ENCODE peak calls at places on chromosome 16, in six cellular contexts. D is Caco-2, J is body of pancreas, L is stomach, V is left ventricle myocardium inferior, M is A549. Y is an unnamed sample.
A peak's percentile ranks its signal among the peaks of the same experiment; 100 is the strongest.

GRCh38 chr16:80142276-80142675 is 398.5 kb upstream of the DYNLRB2 start:
- DNase-seq in D (no peak), J (no peak), L (no peak), V (no peak), M (no peak), Y (no peak)

GRCh38 chr16:69417537-69418199 is 6.8 kb upstream of the CYB5B start:
- DNase-seq in D (no peak), J (no peak), L (no peak), V (no peak), M (peak; percentile 78), Y (peak; percentile 94)

GRCh38 chr16:8677481-8677880 is 3.1 kb downstream of the ABAT start:
- DNase-seq in D (no peak), J (no peak), L (no peak), V (no peak), M (no peak), Y (no peak)

GRCh38 chr16:9372934-9373890 is 281.8 kb downstream of the HAPSTR1 start:
- DNase-seq in D (no peak), J (no peak), L (no peak), V (no peak), M (no peak), Y (no peak)

GRCh38 chr16:73176577-73177013 is 128.7 kb upstream of the ZFHX3 start:
- DNase-seq in D (peak; percentile 34), J (no peak), L (no peak), V (no peak), M (peak; percentile 48), Y (no peak)

GRCh38 chr16:9050102-9050830 is 41.2 kb upstream of the HAPSTR1 start:
- DNase-seq in D (peak; percentile 12), J (no peak), L (no peak), V (no peak), M (no peak), Y (no peak)

GRCh38 chr16:47777191-47777590 is 316.1 kb downstream of the PHKB start:
- DNase-seq in D (no peak), J (no peak), L (no peak), V (no peak), M (no peak), Y (no peak)

GRCh38 chr16:54649846-54650245 is 280.8 kb upstream of the IRX5 start:
- DNase-seq in D (no peak), J (no peak), L (no peak), V (no peak), M (no peak), Y (peak; percentile 96)

GRCh38 chr16:49456763-49457162 is 83.2 kb downstream of the C16orf78 start:
- DNase-seq in D (no peak), J (no peak), L (peak; percentile 18), V (no peak), M (no peak), Y (no peak)

GRCh38 chr16:48745541-48745940 is 135.6 kb upstream of the N4BP1 start:
- DNase-seq in D (no peak), J (no peak), L (no peak), V (no peak), M (no peak), Y (no peak)

GRCh38 chr16:4613636-4614570 is 785 bp downstream of the UBALD1 start:
- DNase-seq in D (peak; percentile 32), J (peak; percentile 36), L (no peak), V (peak; percentile 35), M (no peak), Y (no peak)

GRCh38 chr16:69669577-69669976 is 56.8 kb downstream of the NQO1 start:
- DNase-seq in D (no peak), J (no peak), L (no peak), V (no peak), M (no peak), Y (peak; percentile 51)

GRCh38 chr16:87747626-87748025 is 18.2 kb downstream of the KLHDC4 start:
- DNase-seq in D (peak; percentile 40), J (no peak), L (no peak), V (no peak), M (no peak), Y (no peak)

GRCh38 chr16:89924298-89924924 is 1.3 kb downstream of the TUBB3 start:
- DNase-seq in D (peak; percentile 62), J (no peak), L (no peak), V (no peak), M (no peak), Y (no peak)

GRCh38 chr16:25656639-25657038 is 35.1 kb upstream of the HS3ST4 start:
- DNase-seq in D (no peak), J (no peak), L (no peak), V (no peak), M (no peak), Y (no peak)

GRCh38 chr16:7597677-7598076 is 265.0 kb downstream of the RBFOX1 start:
- DNase-seq in D (no peak), J (no peak), L (no peak), V (no peak), M (no peak), Y (no peak)

GRCh38 chr16:24208710-24209109 is 47.4 kb upstream of the CACNG3 start:
- DNase-seq in D (no peak), J (no peak), L (no peak), V (no peak), M (no peak), Y (no peak)

GRCh38 chr16:66129196-66129595 is 237.3 kb upstream of the CDH5 start:
- DNase-seq in D (no peak), J (no peak), L (no peak), V (no peak), M (no peak), Y (no peak)

GRCh38 chr16:66127459-66128362 is 238.8 kb upstream of the CDH5 start:
- DNase-seq in D (no peak), J (no peak), L (no peak), V (no peak), M (no peak), Y (no peak)

GRCh38 chr16:66131156-66131807 is 235.2 kb upstream of the CDH5 start:
- DNase-seq in D (no peak), J (no peak), L (no peak), V (no peak), M (no peak), Y (no peak)

GRCh38 chr16:66130296-66130910 is 236.1 kb upstream of the CDH5 start:
- DNase-seq in D (no peak), J (no peak), L (no peak), V (no peak), M (no peak), Y (no peak)

DNA sequence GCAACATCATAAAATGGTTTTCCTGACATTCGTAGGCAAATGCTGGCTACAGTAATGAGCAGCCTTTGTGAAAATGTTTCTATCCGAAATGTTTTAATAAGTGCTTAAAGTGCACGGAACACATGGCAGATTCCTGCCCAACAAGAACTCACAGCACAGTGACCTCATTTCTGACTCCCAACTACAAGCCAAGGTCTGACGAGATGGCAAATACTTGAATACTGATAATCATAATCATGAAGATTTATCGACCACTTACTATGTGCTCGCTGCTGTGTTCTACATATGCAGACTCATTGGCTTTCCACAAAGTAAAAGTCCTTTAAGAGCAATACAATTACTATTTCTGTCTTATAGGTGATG is 238.1 kb upstream of the CDH5 start:
- DNase-seq in D (no peak), J (no peak), L (no peak), V (no peak), M (no peak), Y (no peak)
- H3K4me3 ChIP-seq in D (no peak overlapping the region), J (no peak overlapping the region), L (no peak overlapping the region), V (no peak overlapping the region), M (no peak overlapping the region), Y (no peak overlapping the region)

DNA sequence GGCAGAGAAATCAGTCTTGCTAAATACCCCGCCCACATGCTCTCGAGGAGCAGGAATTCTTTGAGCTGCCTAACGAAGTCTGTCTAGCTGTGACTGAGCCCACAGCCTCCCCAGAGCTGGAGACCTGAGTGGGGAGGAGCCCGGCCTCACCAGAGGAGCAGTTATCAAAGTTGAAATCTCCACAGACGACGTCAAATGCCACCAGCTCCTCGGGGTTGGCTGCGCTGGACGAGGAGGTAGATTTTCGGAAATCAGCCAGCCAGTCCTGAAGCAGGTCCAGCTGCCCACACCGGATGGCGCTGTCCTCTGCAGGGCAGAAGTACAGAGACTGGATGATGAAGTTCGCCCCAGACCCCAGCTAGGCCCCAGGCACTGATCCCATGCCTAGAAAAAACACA is 53.8 kb downstream of the PRMT7 start:
- DNase-seq in D (no peak), J (no peak), L (no peak), V (no peak), M (no peak), Y (no peak)
- TF ChIP-seq CTCF in D (no peak), J (no peak), L (no peak), V (no peak), M (no peak), Y (no peak)

DNA sequence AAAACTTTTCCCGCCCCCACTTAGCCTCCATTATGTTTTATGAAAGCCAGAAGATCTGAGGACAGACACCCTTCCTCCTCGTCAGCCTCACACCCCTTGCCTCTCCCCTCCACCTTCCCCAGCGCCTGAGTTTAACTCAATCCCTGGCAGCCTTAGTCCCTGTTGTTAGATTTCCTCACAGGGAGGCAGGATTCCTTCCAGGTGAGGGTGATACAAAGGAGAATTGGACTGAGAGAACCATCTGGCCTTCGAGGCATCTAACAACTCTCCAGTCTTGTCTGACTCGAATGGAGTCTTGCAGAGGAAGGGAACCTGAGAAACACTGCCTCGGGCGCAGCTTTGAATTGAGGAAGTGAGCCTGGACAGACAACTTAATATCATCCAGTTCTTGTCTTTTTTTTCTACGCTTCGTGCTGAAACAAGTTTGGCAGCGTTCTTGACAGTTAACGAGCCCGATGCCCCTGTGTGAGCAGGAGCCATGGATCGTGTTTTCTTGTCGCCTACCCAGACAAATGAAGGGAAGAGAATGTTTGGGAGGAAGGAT is 1.3 kb upstream of the ZNF768 start:
- DNase-seq in D (no peak), J (no peak), L (peak; percentile 36), V (no peak), M (no peak), Y (peak; percentile 61)
- H3K4me3 ChIP-seq in D (peak overlapping the region; percentile 26), J (no peak overlapping the region), L (peak overlapping the region; percentile 92), V (peak overlapping the region; percentile 76), M (peak overlapping the region; percentile 22), Y (peak overlapping the region; percentile 74)

DNA sequence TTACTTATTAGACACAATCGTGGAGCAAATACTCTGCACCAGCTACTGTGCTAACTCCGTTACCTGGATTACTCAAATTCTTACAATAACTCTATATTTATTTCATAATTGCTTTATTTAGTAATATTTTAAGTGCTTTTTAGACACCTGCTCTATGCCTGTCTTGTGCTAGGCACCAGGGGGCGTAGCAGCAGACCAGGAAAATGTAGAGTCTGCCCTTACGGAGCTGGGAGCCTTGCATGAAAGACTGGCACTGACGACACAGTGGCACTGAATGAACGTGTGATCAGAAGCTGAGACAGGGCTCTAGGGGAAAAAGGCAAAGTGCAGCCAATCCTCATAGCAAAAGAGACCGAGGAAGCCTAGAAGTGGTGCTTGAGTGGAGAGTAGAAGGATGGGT is 486.5 kb downstream of the CDH13 start:
- DNase-seq in D (peak; percentile 56), J (no peak), L (no peak), V (no peak), M (peak; percentile 10), Y (no peak)
- TF ChIP-seq CTCF in D (peak; percentile 70), J (peak; percentile 45), L (no peak), V (peak; percentile 44), M (peak; percentile 7), Y (peak; percentile 60)

GRCh38 chr16:85335584-85336492 is 223.6 kb upstream of the CIBAR2 start:
- DNase-seq in D (no peak), J (no peak), L (no peak), V (no peak), M (no peak), Y (no peak)
- H3K4me3 ChIP-seq in D (peak overlapping the region; percentile 6), J (no peak overlapping the region), L (no peak overlapping the region), V (no peak overlapping the region), M (no peak overlapping the region), Y (no peak overlapping the region)

Y was measured in LNCaP clone FGC.